ENCODE peak calls at places on chromosomes 7 and 10, in six cellular contexts. One of them, this sample, is unnamed.

GRCh38 chr7:43850348-43851116 is 18.8 kb downstream of the MRPS24 start:
- DNase-seq in hippocampal formation: no peak
- DNase-seq in MV-4-11: peak
- DNase-seq in T follicular helper cell: no peak
- DNase-seq in choroid plexus epithelial cell: no peak
- DNase-seq in left kidney: no peak
- DNase-seq in this sample: no peak

GRCh38 chr10:1267148-1267547 is 211.0 kb downstream of the WDR37 start:
- DNase-seq in hippocampal formation: no peak
- DNase-seq in MV-4-11: no peak
- DNase-seq in T follicular helper cell: no peak
- DNase-seq in choroid plexus epithelial cell: no peak
- DNase-seq in left kidney: no peak
- DNase-seq in this sample: no peak

GRCh38 chr7:30226593-30227268 is 57.7 kb upstream of the ZNRF2 start:
- DNase-seq in hippocampal formation: no peak
- DNase-seq in MV-4-11: no peak
- DNase-seq in T follicular helper cell: no peak
- DNase-seq in choroid plexus epithelial cell: no peak
- DNase-seq in left kidney: peak
- DNase-seq in this sample: no peak

GRCh38 chr7:111783867-111784266 is 221.6 kb upstream of the IMMP2L start:
- DNase-seq in hippocampal formation: no peak
- DNase-seq in MV-4-11: no peak
- DNase-seq in T follicular helper cell: no peak
- DNase-seq in choroid plexus epithelial cell: no peak
- DNase-seq in left kidney: no peak
- DNase-seq in this sample: no peak

GRCh38 chr10:93440591-93441012 is 41.5 kb downstream of the MYOF start:
- DNase-seq in hippocampal formation: no peak
- DNase-seq in MV-4-11: no peak
- DNase-seq in T follicular helper cell: no peak
- DNase-seq in choroid plexus epithelial cell: peak
- DNase-seq in left kidney: no peak
- DNase-seq in this sample: no peak

GRCh38 chr10:100969175-100970075 is at the start of gene SEMA4G:
- DNase-seq in hippocampal formation: peak
- DNase-seq in MV-4-11: no peak
- DNase-seq in T follicular helper cell: peak
- DNase-seq in choroid plexus epithelial cell: peak
- DNase-seq in left kidney: peak
- DNase-seq in this sample: no peak

GRCh38 chr7:68770649-68771048 is 827.6 kb upstream of the AUTS2 start:
- DNase-seq in hippocampal formation: peak
- DNase-seq in MV-4-11: no peak
- DNase-seq in T follicular helper cell: no peak
- DNase-seq in choroid plexus epithelial cell: no peak
- DNase-seq in left kidney: peak
- DNase-seq in this sample: no peak

GRCh38 chr7:134900430-134900876 is 85.9 kb upstream of the AGBL3 start:
- DNase-seq in hippocampal formation: no peak
- DNase-seq in MV-4-11: no peak
- DNase-seq in T follicular helper cell: no peak
- DNase-seq in choroid plexus epithelial cell: no peak
- DNase-seq in left kidney: no peak
- DNase-seq in this sample: no peak

GRCh38 chr10:69056129-69056528 is 31.8 kb upstream of the SRGN start:
- DNase-seq in hippocampal formation: no peak
- DNase-seq in MV-4-11: peak
- DNase-seq in T follicular helper cell: no peak
- DNase-seq in choroid plexus epithelial cell: no peak
- DNase-seq in left kidney: no peak
- DNase-seq in this sample: no peak

GRCh38 chr10:133087679-133088523 is at the start of gene ADGRA1:
- DNase-seq in hippocampal formation: peak
- DNase-seq in MV-4-11: no peak
- DNase-seq in T follicular helper cell: no peak
- DNase-seq in choroid plexus epithelial cell: no peak
- DNase-seq in left kidney: peak
- DNase-seq in this sample: no peak

GRCh38 chr10:1163204-1163660 is 107.0 kb downstream of the WDR37 start:
- DNase-seq in hippocampal formation: no peak
- DNase-seq in MV-4-11: no peak
- DNase-seq in T follicular helper cell: no peak
- DNase-seq in choroid plexus epithelial cell: no peak
- DNase-seq in left kidney: no peak
- DNase-seq in this sample: peak

GRCh38 chr7:91850455-91850854 is 30.0 kb downstream of the MTERF1 start:
- DNase-seq in hippocampal formation: no peak
- DNase-seq in MV-4-11: no peak
- DNase-seq in T follicular helper cell: no peak
- DNase-seq in choroid plexus epithelial cell: peak
- DNase-seq in left kidney: no peak
- DNase-seq in this sample: no peak

GRCh38 chr7:39605087-39605486 is 18.3 kb upstream of the RALA start:
- DNase-seq in hippocampal formation: no peak
- DNase-seq in MV-4-11: no peak
- DNase-seq in T follicular helper cell: no peak
- DNase-seq in choroid plexus epithelial cell: no peak
- DNase-seq in left kidney: no peak
- DNase-seq in this sample: no peak

GRCh38 chr7:12239821-12240220 is 28.7 kb downstream of the TMEM106B start:
- DNase-seq in hippocampal formation: no peak
- DNase-seq in MV-4-11: peak
- DNase-seq in T follicular helper cell: no peak
- DNase-seq in choroid plexus epithelial cell: no peak
- DNase-seq in left kidney: no peak
- DNase-seq in this sample: no peak

GRCh38 chr7:139985811-139986210 is 76.9 kb downstream of the PARP12 start:
- DNase-seq in hippocampal formation: no peak
- DNase-seq in MV-4-11: no peak
- DNase-seq in T follicular helper cell: no peak
- DNase-seq in choroid plexus epithelial cell: no peak
- DNase-seq in left kidney: no peak
- DNase-seq in this sample: no peak

GRCh38 chr7:143296686-143297085 is 8.5 kb downstream of the CASP2 start:
- DNase-seq in hippocampal formation: no peak
- DNase-seq in MV-4-11: no peak
- DNase-seq in T follicular helper cell: no peak
- DNase-seq in choroid plexus epithelial cell: no peak
- DNase-seq in left kidney: no peak
- DNase-seq in this sample: no peak

GRCh38 chr10:85621562-85621961 is 745.0 kb downstream of the GRID1 start:
- DNase-seq in hippocampal formation: no peak
- DNase-seq in MV-4-11: no peak
- DNase-seq in T follicular helper cell: no peak
- DNase-seq in choroid plexus epithelial cell: no peak
- DNase-seq in left kidney: no peak
- DNase-seq in this sample: no peak

GRCh38 chr10:12995425-12995861 is 6.1 kb downstream of the CCDC3 start:
- DNase-seq in hippocampal formation: no peak
- DNase-seq in MV-4-11: no peak
- DNase-seq in T follicular helper cell: no peak
- DNase-seq in choroid plexus epithelial cell: no peak
- DNase-seq in left kidney: no peak
- DNase-seq in this sample: no peak

GRCh38 chr7:92260248-92260781 is 14.5 kb downstream of the ANKIB1 start:
- DNase-seq in hippocampal formation: no peak
- DNase-seq in MV-4-11: no peak
- DNase-seq in T follicular helper cell: no peak
- DNase-seq in choroid plexus epithelial cell: no peak
- DNase-seq in left kidney: no peak
- DNase-seq in this sample: no peak

GRCh38 chr7:70693300-70693689 is 438.6 kb upstream of the GALNT17 start:
- DNase-seq in hippocampal formation: no peak
- DNase-seq in MV-4-11: no peak
- DNase-seq in T follicular helper cell: no peak
- DNase-seq in choroid plexus epithelial cell: peak
- DNase-seq in left kidney: peak
- DNase-seq in this sample: no peak

GRCh38 chr10:69089638-69090599 is 2.0 kb downstream of the SRGN start:
- DNase-seq in hippocampal formation: no peak
- DNase-seq in MV-4-11: peak
- DNase-seq in T follicular helper cell: peak
- DNase-seq in choroid plexus epithelial cell: peak
- DNase-seq in left kidney: no peak
- DNase-seq in this sample: no peak

GRCh38 chr7:30466266-30466665 is 12.3 kb downstream of the NOD1 start:
- DNase-seq in hippocampal formation: no peak
- DNase-seq in MV-4-11: no peak
- DNase-seq in T follicular helper cell: no peak
- DNase-seq in choroid plexus epithelial cell: no peak
- DNase-seq in left kidney: peak
- DNase-seq in this sample: no peak

GRCh38 chr10:6027929-6028328 is 34.2 kb downstream of the IL2RA start:
- DNase-seq in hippocampal formation: no peak
- DNase-seq in MV-4-11: no peak
- DNase-seq in T follicular helper cell: no peak
- DNase-seq in choroid plexus epithelial cell: no peak
- DNase-seq in left kidney: no peak
- DNase-seq in this sample: no peak